ENCODE peak calls at places on chromosomes 4 and X, in ten cellular contexts. K, G, Q, J, I, A, V, O, U and N are unnamed samples.
A peak's percentile ranks its signal among the peaks of the same experiment; 100 is the strongest.

GRCh38 chr4:16916719-16917337 is 18.4 kb upstream of the LDB2 start:
- DNase-seq in I (peak; percentile 56), U (no peak), G (peak; percentile 16), J (peak; percentile 22), V (peak; percentile 76), Q (peak; percentile 77), A (peak; percentile 11), O (peak; percentile 39), K (no peak), N (peak; percentile 32)

GRCh38 chr4:9832640-9833039 is 51.2 kb downstream of the DRD5 start:
- DNase-seq in K (no peak), Q (no peak), I (no peak), A (no peak), G (no peak), U (no peak), J (no peak), V (no peak), O (no peak), N (no peak)

GRCh38 chrX:124098089-124098488 is 136.6 kb downstream of the STAG2 start:
- DNase-seq in I (no peak), A (no peak), Q (no peak), V (no peak), J (no peak), O (no peak), G (no peak), K (peak; percentile 9), U (no peak), N (no peak)

GRCh38 chrX:49176421-49177326 is 5.0 kb downstream of the PLP2 start:
- DNase-seq in J (no peak), O (no peak), U (no peak), G (no peak), V (no peak), K (no peak), Q (no peak), A (no peak), I (no peak), N (no peak)

GRCh38 chr4:9927317-9928007 is 93.8 kb downstream of the SLC2A9 start:
- DNase-seq in V (no peak), Q (no peak), O (no peak), A (no peak), I (no peak), K (no peak), G (no peak), U (no peak), J (no peak), N (no peak)

GRCh38 chr4:126938023-126938422 is 694.7 kb upstream of the INTU start:
- DNase-seq in J (no peak), V (no peak), Q (no peak), A (no peak), U (no peak), I (no peak), K (peak; percentile 37), G (no peak), O (no peak), N (no peak)

GRCh38 chr4:85298037-85298436 is 176.9 kb upstream of the ARHGAP24 start:
- DNase-seq in J (no peak), A (no peak), I (no peak), K (no peak), U (no peak), O (no peak), Q (no peak), V (no peak), G (no peak), N (no peak)

GRCh38 chr4:37793562-37793961 is 32.9 kb upstream of the PGM2 start:
- DNase-seq in G (no peak), J (no peak), Q (no peak), O (no peak), K (peak; percentile 9), I (no peak), V (no peak), U (no peak), A (no peak), N (no peak)

GRCh38 chr4:147518846-147519767 is 38.2 kb downstream of the EDNRA start:
- DNase-seq in U (no peak), V (peak; percentile 60), G (peak; percentile 27), J (peak; percentile 25), Q (peak; percentile 68), A (peak; percentile 20), O (no peak), K (peak; percentile 63), I (peak; percentile 57), N (no peak)

GRCh38 chr4:103786014-103786413 is 66.2 kb upstream of the TACR3 start:
- DNase-seq in O (no peak), J (peak; percentile 2), I (peak; percentile 20), G (no peak), U (no peak), Q (no peak), A (no peak), V (peak; percentile 23), K (peak; percentile 0), N (no peak)

GRCh38 chrX:66015152-66015827 is 24.6 kb downstream of the VSIG4 start:
- DNase-seq in K (no peak), I (no peak), O (no peak), Q (no peak), G (peak; percentile 22), U (no peak), J (peak; percentile 59), A (no peak), V (peak; percentile 4), N (no peak)

GRCh38 chrX:36160056-36160455 is 240.5 kb downstream of the CFAP47 start:
- DNase-seq in A (no peak), Q (no peak), J (no peak), O (no peak), I (no peak), U (no peak), G (no peak), V (no peak), K (no peak), N (no peak)

GRCh38 chrX:20654596-20655106 is 387.9 kb upstream of the RPS6KA3 start:
- DNase-seq in J (no peak), I (no peak), A (no peak), V (no peak), U (no peak), K (no peak), O (no peak), G (no peak), Q (no peak), N (no peak)

GRCh38 chr4:136755531-136755916 is 776.8 kb downstream of the PCDH18 start:
- DNase-seq in K (no peak), J (no peak), A (no peak), U (no peak), V (no peak), G (no peak), O (no peak), I (no peak), Q (no peak), N (no peak)

GRCh38 chr4:89300490-89300889 is 7.1 kb downstream of the GPRIN3 start:
- DNase-seq in J (no peak), V (no peak), U (no peak), K (no peak), Q (no peak), O (no peak), I (no peak), G (no peak), A (no peak), N (no peak)

GRCh38 chr4:186144180-186144579 is 39.7 kb downstream of the FAM149A start:
- DNase-seq in I (peak; percentile 30), V (peak; percentile 31), J (no peak), A (no peak), U (no peak), G (no peak), Q (no peak), K (peak; percentile 10), O (no peak), N (peak; percentile 51)
- TF ChIP-seq CTCF in I (no peak), V (no peak), J (no peak), A (no peak), U (peak; percentile 19), G (no peak), Q (peak; percentile 6), K (no peak), O (no peak), N (no peak)

GRCh38 chr4:73404457-73404856 is 370 bp downstream of the ALB start:
- DNase-seq in Q (no peak), U (no peak), K (no peak), I (no peak), A (no peak), J (no peak), O (no peak), V (no peak), G (no peak), N (no peak)
- TF ChIP-seq CTCF in Q (no peak), U (no peak), K (no peak), I (no peak), A (no peak), J (no peak), O (no peak), V (no peak), G (no peak), N (no peak)

DNA sequence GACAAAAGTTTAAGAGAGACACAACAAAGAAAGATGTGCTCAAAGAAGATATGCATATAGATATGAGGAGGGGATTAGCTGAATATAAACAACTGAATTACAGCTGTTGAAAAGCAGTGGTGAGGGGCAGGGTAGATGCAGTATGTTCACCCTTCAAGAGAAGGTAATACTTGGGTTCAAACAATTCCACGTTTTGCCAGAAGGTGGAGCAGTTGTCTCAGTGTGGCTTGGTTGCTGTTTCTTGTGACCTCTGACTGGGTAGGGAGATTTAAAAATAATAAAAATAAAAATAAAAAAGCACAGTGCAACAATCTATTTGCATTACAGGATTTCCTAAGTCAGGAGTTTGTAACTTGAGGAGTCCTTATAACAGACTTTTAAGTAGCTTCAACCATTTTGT is 23.3 kb downstream of the PHOX2B start:
- DNase-seq in U (no peak), V (no peak), K (no peak), Q (no peak), A (no peak), O (no peak), G (no peak), I (no peak), J (no peak), N (no peak)
- TF ChIP-seq CTCF in U (no peak), V (peak; percentile 56), K (peak; percentile 10), Q (no peak), A (no peak), O (no peak), G (no peak), I (no peak), J (no peak), N (no peak)

GRCh38 chrX:150543230-150544155 is 24.9 kb upstream of the MTM1 start:
- DNase-seq in A (no peak), U (no peak), J (peak; percentile 60), V (no peak), K (no peak), G (no peak), O (no peak), I (no peak), Q (no peak), N (no peak)

GRCh38 chrX:150544835-150545790 is 23.3 kb upstream of the MTM1 start:
- DNase-seq in V (no peak), G (no peak), O (no peak), Q (no peak), U (no peak), A (no peak), K (no peak), J (no peak), I (no peak), N (no peak)

GRCh38 chrX:150542846-150543229 is 25.6 kb upstream of the MTM1 start:
- DNase-seq in K (no peak), J (no peak), G (no peak), I (no peak), U (no peak), A (no peak), O (no peak), V (no peak), Q (no peak), N (no peak)

GRCh38 chrX:150546711-150547153 is 21.7 kb upstream of the MTM1 start:
- DNase-seq in K (no peak), A (no peak), J (no peak), O (no peak), Q (no peak), G (no peak), V (no peak), I (no peak), U (no peak), N (no peak)

GRCh38 chrX:150544222-150544787 is 24.1 kb upstream of the MTM1 start:
- DNase-seq in K (no peak), U (no peak), V (no peak), J (no peak), I (no peak), G (no peak), O (no peak), A (no peak), Q (no peak), N (no peak)
- TF ChIP-seq CTCF in K (no peak), U (no peak), V (no peak), J (no peak), I (no peak), G (no peak), O (no peak), A (no peak), Q (no peak), N (no peak)